ENCODE peak calls at places on chromosomes 13 and 19, in eight cellular contexts. One of them, this sample, is unnamed.

GRCh38 chr19:44792286-44792685 is 14.6 kb downstream of the CBLC start:
- DNase-seq in ascending aorta: no peak
- DNase-seq in AG04449: no peak
- DNase-seq in neural crest cell: no peak
- DNase-seq in natural killer cell: no peak
- DNase-seq in pancreas: no peak
- DNase-seq in nephron progenitor cell: no peak
- DNase-seq in left ventricle myocardium inferior: no peak
- DNase-seq in this sample: no peak

GRCh38 chr13:92823059-92823458 is 403.5 kb upstream of the GPC6 start:
- DNase-seq in ascending aorta: no peak
- DNase-seq in AG04449: no peak
- DNase-seq in neural crest cell: no peak
- DNase-seq in natural killer cell: no peak
- DNase-seq in pancreas: no peak
- DNase-seq in nephron progenitor cell: no peak
- DNase-seq in left ventricle myocardium inferior: no peak
- DNase-seq in this sample: no peak

GRCh38 chr19:45498411-45499195 is at the start of gene PPM1N:
- DNase-seq in ascending aorta: no peak
- DNase-seq in AG04449: no peak
- DNase-seq in neural crest cell: peak; percentile 30
- DNase-seq in natural killer cell: peak; percentile 58
- DNase-seq in pancreas: no peak
- DNase-seq in nephron progenitor cell: peak; percentile 63
- DNase-seq in left ventricle myocardium inferior: no peak
- DNase-seq in this sample: peak; percentile 86

GRCh38 chr13:46648166-46648607 is 95.2 kb downstream of the LRCH1 start:
- DNase-seq in ascending aorta: no peak
- DNase-seq in AG04449: no peak
- DNase-seq in neural crest cell: peak; percentile 18
- DNase-seq in natural killer cell: no peak
- DNase-seq in pancreas: peak; percentile 37
- DNase-seq in nephron progenitor cell: peak; percentile 46
- DNase-seq in left ventricle myocardium inferior: no peak
- DNase-seq in this sample: no peak

GRCh38 chr13:108957369-108958012 is 328.1 kb downstream of the MYO16 start:
- DNase-seq in ascending aorta: no peak
- DNase-seq in AG04449: peak; percentile 21
- DNase-seq in neural crest cell: no peak
- DNase-seq in natural killer cell: no peak
- DNase-seq in pancreas: no peak
- DNase-seq in nephron progenitor cell: no peak
- DNase-seq in left ventricle myocardium inferior: no peak
- DNase-seq in this sample: no peak

GRCh38 chr13:91809161-91809560 is 410.7 kb downstream of the GPC5 start:
- DNase-seq in ascending aorta: no peak
- DNase-seq in AG04449: no peak
- DNase-seq in neural crest cell: no peak
- DNase-seq in natural killer cell: no peak
- DNase-seq in pancreas: no peak
- DNase-seq in nephron progenitor cell: no peak
- DNase-seq in left ventricle myocardium inferior: no peak
- DNase-seq in this sample: no peak

GRCh38 chr19:13861392-13861713 is 15.6 kb upstream of the NANOS3 start:
- DNase-seq in ascending aorta: no peak
- DNase-seq in AG04449: no peak
- DNase-seq in neural crest cell: no peak
- DNase-seq in natural killer cell: no peak
- DNase-seq in pancreas: no peak
- DNase-seq in nephron progenitor cell: no peak
- DNase-seq in left ventricle myocardium inferior: no peak
- DNase-seq in this sample: no peak

GRCh38 chr13:101157261-101157660 is 259.0 kb downstream of the NALCN start:
- DNase-seq in ascending aorta: no peak
- DNase-seq in AG04449: no peak
- DNase-seq in neural crest cell: no peak
- DNase-seq in natural killer cell: no peak
- DNase-seq in pancreas: no peak
- DNase-seq in nephron progenitor cell: no peak
- DNase-seq in left ventricle myocardium inferior: no peak
- DNase-seq in this sample: no peak

GRCh38 chr13:84651288-84651687 is 769.0 kb upstream of the SLITRK1 start:
- DNase-seq in ascending aorta: no peak
- DNase-seq in AG04449: no peak
- DNase-seq in neural crest cell: no peak
- DNase-seq in natural killer cell: no peak
- DNase-seq in pancreas: peak; percentile 5
- DNase-seq in nephron progenitor cell: no peak
- DNase-seq in left ventricle myocardium inferior: no peak
- DNase-seq in this sample: no peak

GRCh38 chr19:49926520-49926919 is 2.5 kb upstream of the ATF5 start:
- DNase-seq in ascending aorta: no peak
- DNase-seq in AG04449: no peak
- DNase-seq in neural crest cell: no peak
- DNase-seq in natural killer cell: no peak
- DNase-seq in pancreas: no peak
- DNase-seq in nephron progenitor cell: no peak
- DNase-seq in left ventricle myocardium inferior: no peak
- DNase-seq in this sample: no peak

GRCh38 chr13:73171926-73172325 is 113.1 kb downstream of the KLF5 start:
- DNase-seq in ascending aorta: no peak
- DNase-seq in AG04449: no peak
- DNase-seq in neural crest cell: no peak
- DNase-seq in natural killer cell: no peak
- DNase-seq in pancreas: no peak
- DNase-seq in nephron progenitor cell: no peak
- DNase-seq in left ventricle myocardium inferior: no peak
- DNase-seq in this sample: peak; percentile 44
- TF ChIP-seq CTCF in ascending aorta: no peak
- TF ChIP-seq CTCF in AG04449: peak; percentile 5
- TF ChIP-seq CTCF in neural crest cell: no peak
- TF ChIP-seq CTCF in natural killer cell: no peak
- TF ChIP-seq CTCF in pancreas: no peak
- TF ChIP-seq CTCF in nephron progenitor cell: no peak
- TF ChIP-seq CTCF in left ventricle myocardium inferior: no peak
- TF ChIP-seq CTCF in this sample: peak; percentile 47

GRCh38 chr19:42423462-42424344 is 3.5 kb downstream of the LIPE start:
- DNase-seq in ascending aorta: peak; percentile 43
- DNase-seq in AG04449: peak; percentile 64
- DNase-seq in neural crest cell: peak; percentile 78
- DNase-seq in natural killer cell: peak; percentile 91
- DNase-seq in pancreas: peak; percentile 78
- DNase-seq in nephron progenitor cell: peak; percentile 92
- DNase-seq in left ventricle myocardium inferior: peak; percentile 87
- DNase-seq in this sample: peak; percentile 93

GRCh38 chr19:42426643-42427042 is 545 bp downstream of the LIPE start:
- DNase-seq in ascending aorta: no peak
- DNase-seq in AG04449: no peak
- DNase-seq in neural crest cell: no peak
- DNase-seq in natural killer cell: no peak
- DNase-seq in pancreas: no peak
- DNase-seq in nephron progenitor cell: no peak
- DNase-seq in left ventricle myocardium inferior: no peak
- DNase-seq in this sample: no peak

GRCh38 chr19:42422576-42423461 is 4.4 kb downstream of the LIPE start:
- DNase-seq in ascending aorta: no peak
- DNase-seq in AG04449: no peak
- DNase-seq in neural crest cell: peak; percentile 68
- DNase-seq in natural killer cell: peak; percentile 64
- DNase-seq in pancreas: no peak
- DNase-seq in nephron progenitor cell: peak; percentile 72
- DNase-seq in left ventricle myocardium inferior: no peak
- DNase-seq in this sample: peak; percentile 45

GRCh38 chr19:42424345-42424707 is 2.9 kb downstream of the LIPE start:
- DNase-seq in ascending aorta: no peak
- DNase-seq in AG04449: no peak
- DNase-seq in neural crest cell: no peak
- DNase-seq in natural killer cell: no peak
- DNase-seq in pancreas: no peak
- DNase-seq in nephron progenitor cell: no peak
- DNase-seq in left ventricle myocardium inferior: no peak
- DNase-seq in this sample: no peak

DNA sequence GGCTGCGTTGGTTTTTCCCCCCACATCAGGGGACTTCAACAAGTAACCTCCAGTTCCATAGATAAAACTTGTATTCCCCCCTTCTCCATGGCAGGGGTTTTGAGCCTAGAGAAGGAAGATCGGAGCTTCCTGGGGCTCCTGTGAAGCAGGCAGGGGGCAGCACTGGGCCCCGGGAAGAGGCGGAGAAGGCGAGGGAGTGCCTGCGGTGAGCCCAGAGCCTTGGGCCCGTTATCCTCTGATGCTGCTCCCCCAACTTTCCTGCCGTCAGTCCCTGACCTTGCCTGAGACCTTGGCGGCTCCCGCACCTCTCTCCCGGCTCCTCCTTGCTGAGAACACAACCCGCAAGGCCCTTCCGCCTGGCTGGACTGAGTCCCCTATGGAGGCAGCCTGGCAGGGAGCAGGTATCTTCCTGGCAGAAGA is 2.5 kb downstream of the LIPE start:
- DNase-seq in ascending aorta: no peak
- DNase-seq in AG04449: no peak
- DNase-seq in neural crest cell: no peak
- DNase-seq in natural killer cell: no peak
- DNase-seq in pancreas: no peak
- DNase-seq in nephron progenitor cell: no peak
- DNase-seq in left ventricle myocardium inferior: no peak
- DNase-seq in this sample: peak; percentile 67
- TF ChIP-seq CTCF in ascending aorta: no peak
- TF ChIP-seq CTCF in AG04449: no peak
- TF ChIP-seq CTCF in neural crest cell: peak; percentile 43
- TF ChIP-seq CTCF in natural killer cell: no peak
- TF ChIP-seq CTCF in pancreas: no peak
- TF ChIP-seq CTCF in nephron progenitor cell: peak; percentile 10
- TF ChIP-seq CTCF in left ventricle myocardium inferior: peak; percentile 45
- TF ChIP-seq CTCF in this sample: peak; percentile 69

GRCh38 chr19:31354316-31354715 is 5.1 kb upstream of the TSHZ3 start:
- DNase-seq in ascending aorta: no peak
- DNase-seq in AG04449: no peak
- DNase-seq in neural crest cell: no peak
- DNase-seq in natural killer cell: no peak
- DNase-seq in pancreas: no peak
- DNase-seq in nephron progenitor cell: no peak
- DNase-seq in left ventricle myocardium inferior: no peak
- DNase-seq in this sample: peak; percentile 39

GRCh38 chr19:31354919-31355318 is 5.7 kb upstream of the TSHZ3 start:
- DNase-seq in ascending aorta: no peak
- DNase-seq in AG04449: no peak
- DNase-seq in neural crest cell: no peak
- DNase-seq in natural killer cell: no peak
- DNase-seq in pancreas: no peak
- DNase-seq in nephron progenitor cell: peak; percentile 31
- DNase-seq in left ventricle myocardium inferior: no peak
- DNase-seq in this sample: no peak

GRCh38 chr19:31355330-31356289 is 6.4 kb upstream of the TSHZ3 start:
- DNase-seq in ascending aorta: no peak
- DNase-seq in AG04449: no peak
- DNase-seq in neural crest cell: no peak
- DNase-seq in natural killer cell: no peak
- DNase-seq in pancreas: no peak
- DNase-seq in nephron progenitor cell: no peak
- DNase-seq in left ventricle myocardium inferior: no peak
- DNase-seq in this sample: peak; percentile 69

GRCh38 chr19:31357315-31357673 is 8.1 kb upstream of the TSHZ3 start:
- DNase-seq in ascending aorta: no peak
- DNase-seq in AG04449: no peak
- DNase-seq in neural crest cell: no peak
- DNase-seq in natural killer cell: no peak
- DNase-seq in pancreas: no peak
- DNase-seq in nephron progenitor cell: no peak
- DNase-seq in left ventricle myocardium inferior: no peak
- DNase-seq in this sample: no peak

DNA sequence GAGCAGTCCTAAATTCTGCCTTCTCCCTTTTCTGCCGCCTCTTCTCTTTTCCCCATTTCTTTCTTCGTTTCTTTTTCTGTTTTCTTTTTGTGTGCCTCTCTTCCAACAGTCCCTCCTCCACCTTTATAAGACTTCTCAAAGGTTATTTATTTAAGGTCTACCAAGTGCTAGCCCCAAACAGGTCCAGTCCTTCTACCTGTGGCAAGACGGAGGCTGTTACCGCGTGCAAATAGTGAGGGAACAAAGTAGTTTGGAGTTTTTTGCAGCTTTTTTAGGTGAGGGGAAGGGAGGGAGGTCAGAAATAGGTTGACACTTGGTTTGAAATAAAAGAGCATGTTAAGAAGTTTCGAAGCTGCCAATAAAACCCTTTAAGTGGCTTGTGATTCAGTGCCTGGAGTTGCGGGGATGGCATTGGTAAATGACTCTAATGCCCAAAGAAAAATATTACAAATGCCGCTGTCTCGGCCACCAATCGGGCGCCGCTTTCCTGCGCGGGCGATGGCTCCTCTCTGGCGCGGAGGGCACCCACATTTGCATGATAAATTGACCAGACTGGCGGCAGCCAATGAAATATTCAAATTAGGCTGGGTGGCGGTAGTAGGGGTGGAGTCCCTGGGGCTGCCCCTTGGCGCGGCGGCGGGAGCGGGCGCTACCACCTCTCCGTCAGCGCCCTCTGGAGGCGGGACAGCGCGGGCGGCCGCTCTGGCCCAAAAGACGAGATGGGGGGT is 7.5 kb upstream of the TSHZ3 start:
- DNase-seq in ascending aorta: no peak
- DNase-seq in AG04449: no peak
- DNase-seq in neural crest cell: no peak
- DNase-seq in natural killer cell: peak; percentile 59
- DNase-seq in pancreas: no peak
- DNase-seq in nephron progenitor cell: peak; percentile 60
- DNase-seq in left ventricle myocardium inferior: peak; percentile 34
- DNase-seq in this sample: peak; percentile 77
- TF ChIP-seq CTCF in ascending aorta: peak; percentile 19
- TF ChIP-seq CTCF in AG04449: no peak
- TF ChIP-seq CTCF in neural crest cell: peak; percentile 56
- TF ChIP-seq CTCF in natural killer cell: peak; percentile 71
- TF ChIP-seq CTCF in pancreas: peak; percentile 35
- TF ChIP-seq CTCF in nephron progenitor cell: peak; percentile 49
- TF ChIP-seq CTCF in left ventricle myocardium inferior: peak; percentile 69
- TF ChIP-seq CTCF in this sample: peak; percentile 81

GRCh38 chr19:3849092-3849491 is 19.7 kb downstream of the ZFR2 start:
- DNase-seq in ascending aorta: no peak
- DNase-seq in AG04449: no peak
- DNase-seq in neural crest cell: peak; percentile 37
- DNase-seq in natural killer cell: peak; percentile 25
- DNase-seq in pancreas: no peak
- DNase-seq in nephron progenitor cell: peak; percentile 48
- DNase-seq in left ventricle myocardium inferior: no peak
- DNase-seq in this sample: peak; percentile 80
- TF ChIP-seq CTCF in ascending aorta: no peak
- TF ChIP-seq CTCF in AG04449: peak; percentile 37
- TF ChIP-seq CTCF in neural crest cell: peak; percentile 54
- TF ChIP-seq CTCF in natural killer cell: peak; percentile 20
- TF ChIP-seq CTCF in pancreas: no peak
- TF ChIP-seq CTCF in nephron progenitor cell: peak; percentile 47
- TF ChIP-seq CTCF in left ventricle myocardium inferior: no peak
- TF ChIP-seq CTCF in this sample: peak; percentile 76

GRCh38 chr19:1279261-1279660 is 3.9 kb downstream of the FAM174C start:
- DNase-seq in ascending aorta: no peak
- DNase-seq in AG04449: no peak
- DNase-seq in neural crest cell: no peak
- DNase-seq in natural killer cell: no peak
- DNase-seq in pancreas: no peak
- DNase-seq in nephron progenitor cell: no peak
- DNase-seq in left ventricle myocardium inferior: no peak
- DNase-seq in this sample: no peak
- TF ChIP-seq CTCF in ascending aorta: no peak
- TF ChIP-seq CTCF in AG04449: no peak
- TF ChIP-seq CTCF in neural crest cell: no peak
- TF ChIP-seq CTCF in natural killer cell: no peak
- TF ChIP-seq CTCF in pancreas: no peak
- TF ChIP-seq CTCF in nephron progenitor cell: no peak
- TF ChIP-seq CTCF in left ventricle myocardium inferior: no peak
- TF ChIP-seq CTCF in this sample: no peak

GRCh38 chr19:2231621-2232221 is 4.4 kb downstream of the PLEKHJ1 start:
- DNase-seq in ascending aorta: no peak
- DNase-seq in AG04449: no peak
- DNase-seq in neural crest cell: peak; percentile 27
- DNase-seq in natural killer cell: no peak
- DNase-seq in pancreas: no peak
- DNase-seq in nephron progenitor cell: no peak
- DNase-seq in left ventricle myocardium inferior: no peak
- DNase-seq in this sample: peak; percentile 53
- TF ChIP-seq CTCF in ascending aorta: no peak
- TF ChIP-seq CTCF in AG04449: no peak
- TF ChIP-seq CTCF in neural crest cell: peak; percentile 37
- TF ChIP-seq CTCF in natural killer cell: no peak
- TF ChIP-seq CTCF in pancreas: no peak
- TF ChIP-seq CTCF in nephron progenitor cell: no peak
- TF ChIP-seq CTCF in left ventricle myocardium inferior: no peak
- TF ChIP-seq CTCF in this sample: peak; percentile 33

This sample was measured in H9.